ENCODE peak calls at places on chromosomes 2 and 18, in six cellular contexts. J is activated naive CD8-positive, alpha-beta T cell treated with anti-CD3 and anti-CD28 coated beads for 36 hours; X is neural crest cell; T is choroid plexus epithelial cell; W is retina; S is stimulated activated CD4-positive, alpha-beta T cell treated with anti-CD3 and anti-CD28 coated beads, TNF-alpha, amount 100 ng/mL, for 4 hours. P is an unnamed sample.

GRCh38 chr2:83459456-83459855 is 999.6 kb downstream of the SUCLG1 start:
- DNase-seq in J (no peak), X (no peak), T (no peak), W (no peak), S (no peak), P (no peak)

GRCh38 chr2:58042486-58042970 is 4.1 kb upstream of the VRK2 start:
- DNase-seq in J (peak; percentile 21), X (no peak), T (peak; percentile 96), W (no peak), S (peak; percentile 13), P (peak; percentile 96)

GRCh38 chr2:166900700-166901099 is 12.4 kb downstream of the XIRP2 start:
- DNase-seq in J (no peak), X (no peak), T (peak; percentile 72), W (no peak), S (no peak), P (peak; percentile 7)

GRCh38 chr2:159797468-159798375 is at the start of gene CD302:
- DNase-seq in J (peak; percentile 55), X (peak; percentile 33), T (peak; percentile 48), W (peak; percentile 74), S (peak; percentile 2), P (peak; percentile 82)

GRCh38 chr2:30807249-30807648 is at the start of gene CAPN13:
- DNase-seq in J (no peak), X (no peak), T (no peak), W (no peak), S (no peak), P (no peak)

GRCh38 chr2:185433824-185434223 is 304.8 kb upstream of the FSIP2 start:
- DNase-seq in J (no peak), X (no peak), T (peak; percentile 10), W (no peak), S (no peak), P (peak; percentile 33)

GRCh38 chr2:34254272-34254882 is 655.3 kb upstream of the FAM98A start:
- DNase-seq in J (no peak), X (no peak), T (no peak), W (no peak), S (no peak), P (no peak)

GRCh38 chr18:67742954-67743353 is 226.4 kb upstream of the DSEL start:
- DNase-seq in J (no peak), X (no peak), T (peak; percentile 53), W (no peak), S (no peak), P (no peak)

GRCh38 chr2:20593072-20594034 is 57.5 kb downstream of the HS1BP3 start:
- DNase-seq in J (no peak), X (peak; percentile 49), T (peak; percentile 96), W (no peak), S (no peak), P (peak; percentile 94)

GRCh38 chr2:196314780-196315179 is 143.4 kb upstream of the STK17B start:
- DNase-seq in J (no peak), X (no peak), T (peak; percentile 69), W (no peak), S (no peak), P (no peak)

GRCh38 chr18:13452448-13452811 is 233.9 kb downstream of the LDLRAD4 start:
- DNase-seq in J (no peak), X (no peak), T (peak; percentile 85), W (no peak), S (no peak), P (peak; percentile 29)

GRCh38 chr2:234975611-234976010 is 23.8 kb downstream of the SH3BP4 start:
- DNase-seq in J (no peak), X (no peak), T (no peak), W (no peak), S (no peak), P (no peak)

GRCh38 chr2:11343626-11344341 is 652 bp downstream of the ROCK2 start:
- DNase-seq in J (peak; percentile 39), X (peak; percentile 42), T (no peak), W (peak; percentile 90), S (no peak), P (no peak)

GRCh38 chr2:47490406-47490805 is 87.5 kb downstream of the MSH2 start:
- DNase-seq in J (no peak), X (no peak), T (peak; percentile 34), W (no peak), S (no peak), P (peak; percentile 18)